ENCODE peak calls at places on chromosome 3, in four cellular contexts. P, B, H and N are unnamed samples.
A peak's percentile ranks its signal among the peaks of the same experiment; 100 is the strongest.

GRCh38 chr3:134347516-134347915 is 26.7 kb downstream of the AMOTL2 start:
- DNase-seq in P (no peak), B (no peak), H (no peak), N (no peak)

GRCh38 chr3:188848947-188849346 is 322.8 kb upstream of the TPRG1 start:
- DNase-seq in P (no peak), B (no peak), H (no peak), N (no peak)

GRCh38 chr3:171309906-171310359 is 150.3 kb downstream of the TNIK start:
- DNase-seq in P (peak; percentile 81), B (peak; percentile 79), H (peak; percentile 82), N (peak; percentile 76)

GRCh38 chr3:12993022-12993622 is 80.1 kb downstream of the IQSEC1 start:
- DNase-seq in P (no peak), B (no peak), H (peak; percentile 35), N (no peak)

GRCh38 chr3:112871735-112872134 is 25.1 kb upstream of the CD200R1L start:
- DNase-seq in P (no peak), B (no peak), H (no peak), N (no peak)

GRCh38 chr3:170145278-170145677 is 36.3 kb downstream of the PHC3 start:
- DNase-seq in P (no peak), B (no peak), H (no peak), N (no peak)

GRCh38 chr3:142366434-142366833 is 81.4 kb downstream of the XRN1 start:
- DNase-seq in P (no peak), B (no peak), H (no peak), N (peak; percentile 12)

GRCh38 chr3:50378024-50378423 is 18.7 kb upstream of the TMEM115 start:
- DNase-seq in P (no peak), B (no peak), H (no peak), N (no peak)

GRCh38 chr3:192892981-192893827 is 24.5 kb downstream of the MB21D2 start:
- DNase-seq in P (no peak), B (peak; percentile 98), H (peak; percentile 88), N (peak; percentile 44)
- H2AFZ ChIP-seq in P (no peak overlapping the region), B (no peak overlapping the region), H (no peak overlapping the region), N (no peak overlapping the region)

GRCh38 chr3:48466386-48467109 is 20.0 kb downstream of the ATRIP start:
- DNase-seq in P (no peak), B (no peak), H (peak; percentile 42), N (peak; percentile 24)

GRCh38 chr3:48465531-48466378 is 19.2 kb downstream of the ATRIP start:
- DNase-seq in P (peak; percentile 100), B (peak; percentile 100), H (peak; percentile 100), N (peak; percentile 100)

GRCh38 chr3:48464713-48465221 is 18.2 kb downstream of the ATRIP start:
- DNase-seq in P (no peak), B (no peak), H (no peak), N (no peak)

GRCh38 chr3:48465237-48465530 is 18.6 kb downstream of the ATRIP start:
- DNase-seq in P (no peak), B (no peak), H (no peak), N (no peak)

GRCh38 chr3:48463703-48464102 is 17.2 kb downstream of the ATRIP start:
- DNase-seq in P (no peak), B (no peak), H (no peak), N (no peak)
- H3K27ac ChIP-seq in P (no peak overlapping the region), B (no peak overlapping the region), H (no peak overlapping the region), N (no peak overlapping the region)

GRCh38 chr3:143605661-143605950 is 242.7 kb downstream of the SLC9A9 start:
- DNase-seq in P (no peak), B (no peak), H (no peak), N (no peak)

GRCh38 chr3:143604402-143604801 is 243.9 kb downstream of the SLC9A9 start:
- DNase-seq in P (no peak), B (no peak), H (no peak), N (no peak)

GRCh38 chr3:143601738-143602480 is 246.4 kb downstream of the SLC9A9 start:
- DNase-seq in P (peak; percentile 87), B (peak; percentile 48), H (no peak), N (peak; percentile 24)

GRCh38 chr3:143603774-143604173 is 244.5 kb downstream of the SLC9A9 start:
- DNase-seq in P (no peak), B (no peak), H (no peak), N (no peak)

DNA sequence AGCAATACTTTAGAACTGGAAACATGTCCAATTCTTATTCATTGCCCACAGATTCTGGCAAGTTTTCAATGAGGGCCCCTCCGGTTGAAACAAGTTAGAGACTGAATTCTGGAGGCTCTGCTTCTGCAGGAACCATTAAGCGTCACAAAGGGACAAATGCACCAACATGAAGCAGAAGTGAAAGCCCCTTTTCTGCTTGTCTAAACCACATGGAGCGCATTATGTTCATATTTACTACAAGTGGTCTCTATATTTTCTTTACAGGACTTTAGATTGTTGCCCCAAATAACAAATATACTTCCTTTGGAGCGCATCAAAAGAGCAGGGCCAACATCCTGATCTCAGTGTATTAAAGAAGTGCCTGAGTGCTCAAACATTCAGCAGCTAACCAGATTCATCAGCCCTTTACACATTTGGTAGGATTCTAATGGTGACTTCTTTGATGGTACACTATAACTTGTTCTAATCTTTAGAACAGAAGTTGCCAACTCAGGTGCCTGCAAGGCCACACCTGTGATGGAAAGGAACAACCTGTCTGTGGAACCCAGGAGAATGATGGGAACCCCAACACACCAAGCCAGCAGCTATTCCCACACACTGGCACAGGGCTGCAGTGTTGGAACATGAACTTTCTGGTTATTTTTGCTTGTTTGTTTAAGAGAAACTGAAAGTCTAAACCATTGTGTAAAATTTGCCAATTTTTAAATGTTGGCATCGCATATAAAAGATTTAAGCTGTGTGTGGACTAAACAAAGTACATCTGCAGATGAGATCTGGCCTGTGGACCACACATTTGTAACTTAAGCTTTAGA is 243.2 kb downstream of the SLC9A9 start:
- DNase-seq in P (no peak), B (no peak), H (no peak), N (no peak)
- H2AFZ ChIP-seq in P (no peak overlapping the region), B (no peak overlapping the region), H (no peak overlapping the region), N (no peak overlapping the region)

GRCh38 chr3:107269081-107269480 is 108.2 kb upstream of the CCDC54 start:
- DNase-seq in P (no peak), B (no peak), H (no peak), N (no peak)

GRCh38 chr3:107264888-107265287 is 112.4 kb upstream of the CCDC54 start:
- DNase-seq in P (peak; percentile 60), B (no peak), H (no peak), N (peak; percentile 7)

GRCh38 chr3:107268461-107268860 is 108.8 kb upstream of the CCDC54 start:
- DNase-seq in P (no peak), B (no peak), H (no peak), N (no peak)

GRCh38 chr3:107263269-107264021 is 113.8 kb upstream of the CCDC54 start:
- DNase-seq in P (no peak), B (no peak), H (no peak), N (no peak)

GRCh38 chr3:107265526-107265925 is 111.7 kb upstream of the CCDC54 start:
- DNase-seq in P (peak; percentile 36), B (no peak), H (no peak), N (no peak)
- H3K27ac ChIP-seq in P (peak overlapping the region; percentile 61), B (no peak overlapping the region), H (no peak overlapping the region), N (no peak overlapping the region)

DNA sequence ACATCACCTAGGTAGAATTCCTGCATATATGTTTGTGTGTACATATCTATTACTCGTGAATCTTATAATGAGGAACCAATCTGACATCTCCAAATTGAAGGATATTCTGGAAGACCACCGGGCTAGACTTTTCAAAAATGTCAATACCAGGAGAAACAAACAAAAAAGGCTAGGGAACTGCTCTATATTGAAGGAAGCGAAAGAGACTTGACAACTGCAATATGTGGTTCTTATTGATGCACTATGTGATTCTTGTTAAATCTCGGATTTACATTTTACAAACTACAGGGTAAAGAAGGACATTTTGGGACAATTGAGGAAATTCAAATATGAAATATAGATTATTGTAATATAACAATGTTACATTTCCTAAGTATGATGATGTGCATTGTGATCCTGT is 137.5 kb upstream of the CCDC54 start:
- DNase-seq in P (no peak), B (no peak), H (no peak), N (no peak)
- H2AFZ ChIP-seq in P (peak overlapping the region; percentile 93), B (no peak overlapping the region), H (peak overlapping the region; percentile 91), N (peak overlapping the region; percentile 86)

DNA sequence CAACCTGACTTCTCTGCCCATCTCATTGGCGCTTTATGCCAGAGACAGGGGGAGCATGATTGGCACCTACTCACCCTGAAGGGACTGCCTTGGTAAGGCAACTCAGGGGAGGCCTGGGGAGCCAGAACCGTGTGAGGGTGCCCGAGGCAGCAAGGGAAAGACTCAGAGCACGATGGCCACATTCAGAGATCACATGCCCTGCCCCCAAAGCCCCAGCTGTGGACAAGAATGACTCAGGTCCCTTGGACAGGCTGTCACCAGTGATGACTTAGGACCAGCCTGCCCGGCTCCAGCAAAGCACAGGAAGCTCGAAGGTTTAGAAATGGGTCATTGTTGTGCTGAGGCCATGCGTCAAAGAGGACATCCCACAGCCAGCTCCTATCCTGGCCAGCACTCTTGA is 49.1 kb upstream of the LIMD1 start:
- DNase-seq in P (no peak), B (no peak), H (peak; percentile 67), N (no peak)
- H3K27ac ChIP-seq in P (no peak overlapping the region), B (no peak overlapping the region), H (peak overlapping the region; percentile 8), N (peak overlapping the region; percentile 59)

DNA sequence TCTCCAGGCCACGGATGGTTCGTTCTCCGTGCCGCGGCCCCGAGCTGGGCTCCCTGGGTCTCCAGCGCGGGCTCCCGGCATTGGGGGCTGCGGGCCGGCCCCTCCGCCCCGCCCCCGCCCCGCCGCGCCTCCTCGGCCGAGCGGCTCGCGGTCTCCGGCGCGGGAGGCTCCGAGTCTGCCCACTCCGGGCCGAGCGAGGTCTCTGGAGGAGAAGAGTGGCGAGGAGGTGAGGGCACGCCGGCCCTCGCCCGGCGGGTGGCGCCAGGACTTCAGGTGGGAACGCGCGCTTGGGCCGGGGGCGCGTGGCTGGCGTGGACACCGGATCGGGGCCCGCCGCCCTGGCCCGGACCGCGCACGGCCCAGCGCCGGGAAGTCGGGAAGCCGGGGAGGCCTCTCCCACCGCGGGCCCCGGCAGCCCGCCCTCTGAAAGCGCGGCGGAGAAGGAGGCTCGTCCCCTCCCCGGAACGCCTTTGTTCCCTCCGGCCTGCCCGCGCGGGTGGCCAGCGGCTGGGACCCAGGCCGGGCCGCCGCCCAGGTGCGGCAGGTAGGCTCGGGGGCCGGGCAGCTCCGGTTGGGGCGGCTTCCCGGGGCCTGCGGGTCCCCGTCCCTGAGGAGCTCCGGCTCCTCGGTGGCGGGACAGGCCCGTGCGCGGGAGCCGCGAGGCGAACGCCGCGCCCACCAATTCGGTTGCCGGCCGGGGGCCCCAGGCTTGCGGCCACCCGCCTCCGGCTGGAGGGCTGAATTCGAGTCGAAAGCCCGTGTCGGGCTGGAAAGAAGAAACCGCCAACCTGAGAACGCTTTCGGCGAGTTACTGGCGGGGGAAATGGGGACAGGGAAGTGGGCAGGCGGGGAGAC is 1.1 kb downstream of the B3GNT5 start:
- DNase-seq in P (no peak), B (peak; percentile 19), H (peak; percentile 63), N (peak; percentile 55)
- H2AFZ ChIP-seq in P (peak overlapping the region; percentile 35), B (peak overlapping the region; percentile 89), H (peak overlapping the region; percentile 93), N (peak overlapping the region; percentile 92)